ENCODE peak calls at places on chromosomes 11 and 22, in five cellular contexts. Y is right lobe of liver, U is RWPE1, T is sigmoid colon, K is HFF-Myc. S is an unnamed sample.

GRCh38 chr11:65047581-65048422 is 6.8 kb downstream of the SAC3D1 start:
- DNase-seq in Y (no peak), U (no peak), T (peak; percentile 75), K (no peak), S (no peak)

GRCh38 chr11:59755701-59756495 is 722 bp downstream of the STX3 start:
- DNase-seq in Y (peak; percentile 75), U (peak; percentile 83), T (peak; percentile 90), K (no peak), S (peak; percentile 79)

GRCh38 chr22:40232624-40233023 is 54.9 kb downstream of the TNRC6B start:
- DNase-seq in Y (no peak), U (no peak), T (no peak), K (no peak), S (no peak)

GRCh38 chr11:58616594-58616993 is 5.9 kb upstream of the CNTF start:
- DNase-seq in Y (no peak), U (peak; percentile 55), T (peak; percentile 73), K (peak; percentile 87), S (no peak)

GRCh38 chr11:84022695-84023094 is 736.5 kb upstream of the CCDC90B start:
- DNase-seq in Y (no peak), U (no peak), T (no peak), K (no peak), S (no peak)

GRCh38 chr11:132349806-132350733 is 979.7 kb downstream of the NTM start:
- DNase-seq in Y (no peak), U (no peak), T (no peak), K (no peak), S (no peak)

GRCh38 chr22:26887456-26887855 is 230.1 kb downstream of the MIAT start:
- DNase-seq in Y (no peak), U (peak; percentile 32), T (no peak), K (peak; percentile 80), S (peak; percentile 22)

GRCh38 chr11:111088872-111089271 is 156.7 kb upstream of the POU2AF2 start:
- DNase-seq in Y (no peak), U (no peak), T (no peak), K (no peak), S (no peak)

GRCh38 chr22:49119551-49119952 is 708.1 kb downstream of the BRD1 start:
- DNase-seq in Y (no peak), U (no peak), T (no peak), K (no peak), S (peak; percentile 47)

GRCh38 chr11:86797133-86797532 is 3.2 kb upstream of the PRSS23 start:
- DNase-seq in Y (no peak), U (no peak), T (no peak), K (no peak), S (no peak)

GRCh38 chr11:78080818-78081495 is 1.3 kb upstream of the NDUFC2 start:
- DNase-seq in Y (no peak), U (no peak), T (no peak), K (no peak), S (no peak)

GRCh38 chr22:44193537-44193896 is 12.8 kb downstream of the PARVG start:
- DNase-seq in Y (no peak), U (peak; percentile 7), T (no peak), K (no peak), S (no peak)

GRCh38 chr11:17476317-17477083 is at the start of gene ABCC8:
- DNase-seq in Y (no peak), U (no peak), T (no peak), K (no peak), S (peak; percentile 77)

GRCh38 chr11:32121012-32121411 is 30.1 kb downstream of the RCN1 start:
- DNase-seq in Y (no peak), U (no peak), T (no peak), K (no peak), S (no peak)

GRCh38 chr11:3158821-3159220 is 6.3 kb downstream of the OSBPL5 start:
- DNase-seq in Y (no peak), U (no peak), T (no peak), K (no peak), S (no peak)

GRCh38 chr11:20647976-20648565 is 21.3 kb upstream of the NELL1 start:
- DNase-seq in Y (no peak), U (peak; percentile 57), T (no peak), K (peak; percentile 36), S (peak; percentile 63)

GRCh38 chr11:123594188-123594901 is 60.1 kb downstream of the SCN3B start:
- DNase-seq in Y (no peak), U (no peak), T (no peak), K (no peak), S (no peak)

GRCh38 chr11:2797181-2797711 is 88.3 kb downstream of the CDKN1C start:
- DNase-seq in Y (peak; percentile 43), U (no peak), T (peak; percentile 45), K (no peak), S (no peak)

GRCh38 chr22:30423296-30423958 is 2.1 kb upstream of the MTFP1 start:
- DNase-seq in Y (peak; percentile 93), U (peak; percentile 34), T (peak; percentile 83), K (no peak), S (no peak)

GRCh38 chr11:99148352-99148751 is 127.6 kb downstream of the CNTN5 start:
- DNase-seq in Y (no peak), U (no peak), T (no peak), K (no peak), S (no peak)

GRCh38 chr11:132987936-132988335 is 544.4 kb downstream of the OPCML start:
- DNase-seq in Y (no peak), U (no peak), T (no peak), K (no peak), S (no peak)

GRCh38 chr22:44659140-44659539 is 42.9 kb upstream of the PRR5 start:
- DNase-seq in Y (no peak), U (no peak), T (peak; percentile 77), K (no peak), S (no peak)

GRCh38 chr22:29343313-29343805 is 27.9 kb upstream of the RASL10A start:
- DNase-seq in Y (no peak), U (peak; percentile 36), T (peak; percentile 78), K (peak; percentile 88), S (peak; percentile 18)

GRCh38 chr11:65454311-65454695 is 31.7 kb downstream of the NEAT1 start:
- DNase-seq in Y (peak; percentile 33), U (no peak), T (peak; percentile 68), K (no peak), S (no peak)

GRCh38 chr22:21628386-21629261 is 1.2 kb downstream of the YDJC start:
- DNase-seq in Y (no peak), U (no peak), T (no peak), K (no peak), S (no peak)

GRCh38 chr22:21624120-21624879 is 5.5 kb downstream of the YDJC start:
- DNase-seq in Y (peak; percentile 74), U (no peak), T (no peak), K (no peak), S (peak; percentile 76)

GRCh38 chr22:21626735-21627469 is 2.9 kb downstream of the YDJC start:
- DNase-seq in Y (no peak), U (no peak), T (no peak), K (no peak), S (no peak)

GRCh38 chr22:21624880-21625791 is 4.7 kb downstream of the YDJC start:
- DNase-seq in Y (no peak), U (no peak), T (no peak), K (no peak), S (no peak)

DNA sequence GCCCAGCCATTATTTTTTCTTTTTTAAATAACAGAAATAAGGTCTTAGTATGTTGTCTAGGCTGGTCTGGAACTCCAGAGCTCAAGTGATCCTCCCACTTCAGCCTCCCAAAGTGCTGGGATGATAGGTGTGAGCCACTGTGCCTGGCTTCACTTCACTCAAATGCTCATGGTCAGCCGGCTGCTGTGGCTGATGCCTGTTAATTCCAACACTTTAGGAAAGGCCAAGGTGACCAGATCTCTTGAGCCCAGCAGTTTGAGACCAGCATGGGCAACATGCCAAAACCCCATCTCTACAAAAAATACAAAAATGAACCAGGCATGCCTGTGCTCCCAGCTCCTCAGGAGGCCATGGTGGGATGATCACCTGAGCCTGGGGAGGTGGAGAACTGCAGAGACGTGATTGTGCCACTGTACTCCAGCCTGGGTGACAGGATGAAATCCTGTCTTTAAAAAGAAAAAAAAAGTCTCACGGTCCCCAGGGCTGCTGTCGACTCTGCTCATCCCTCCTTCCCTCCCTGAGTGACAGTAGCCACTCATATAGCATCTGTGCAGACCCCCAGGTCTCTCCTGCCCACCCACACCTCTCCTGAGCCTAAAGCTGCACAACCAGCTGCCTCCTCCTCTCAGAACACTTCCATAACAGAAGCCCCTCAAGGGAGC is 3.6 kb downstream of the YDJC start:
- DNase-seq in Y (no peak), U (no peak), T (no peak), K (no peak), S (no peak)
- TF ChIP-seq CTCF in Y (no peak), U (no peak), T (no peak), K (no peak), S (no peak)

GRCh38 chr22:37263966-37264887 is 18.1 kb upstream of the CYTH4 start:
- DNase-seq in Y (no peak), U (no peak), T (no peak), K (no peak), S (no peak)
- TF ChIP-seq CTCF in Y (no peak), U (no peak), T (no peak), K (no peak), S (no peak)

GRCh38 chr11:46117842-46118241 is 3.4 kb downstream of the PHF21A start:
- DNase-seq in Y (no peak), U (no peak), T (no peak), K (no peak), S (no peak)
- TF ChIP-seq CTCF in Y (no peak), U (peak; percentile 10), T (no peak), K (peak; percentile 27), S (peak; percentile 39)

DNA sequence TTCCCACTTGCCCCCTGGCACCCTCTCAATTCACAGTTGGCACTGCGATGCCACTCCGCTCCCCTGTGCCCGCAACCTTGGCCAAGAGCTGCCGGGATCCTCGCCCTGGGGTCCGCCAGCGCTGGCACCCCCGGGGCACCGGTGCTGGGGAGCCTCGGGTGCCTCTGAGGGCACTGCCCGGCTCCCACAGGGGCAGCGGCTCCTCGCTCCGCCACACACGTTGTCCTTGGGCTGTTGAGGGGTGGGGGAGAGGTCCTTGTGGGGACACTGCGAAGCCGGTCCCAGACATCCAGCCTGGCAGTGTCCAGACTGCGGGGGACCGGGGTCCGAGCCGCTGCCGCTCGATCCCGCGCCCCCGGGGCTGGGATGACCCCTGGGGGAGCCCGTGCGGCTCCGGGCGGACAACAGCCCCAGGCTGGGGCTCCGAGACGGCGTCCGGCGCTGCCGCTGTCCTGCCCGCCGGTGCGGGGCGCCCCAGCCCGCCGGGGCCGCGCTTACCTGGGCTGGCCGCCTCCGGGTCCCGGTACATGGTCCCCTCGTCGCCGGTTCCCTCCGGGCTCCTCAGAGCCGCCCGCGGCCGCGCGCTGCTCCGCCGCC is 486 bp downstream of the SYT7 start:
- DNase-seq in Y (no peak), U (no peak), T (no peak), K (no peak), S (peak; percentile 45)
- TF ChIP-seq CTCF in Y (no peak), U (no peak), T (no peak), K (no peak), S (peak; percentile 29)

DNA sequence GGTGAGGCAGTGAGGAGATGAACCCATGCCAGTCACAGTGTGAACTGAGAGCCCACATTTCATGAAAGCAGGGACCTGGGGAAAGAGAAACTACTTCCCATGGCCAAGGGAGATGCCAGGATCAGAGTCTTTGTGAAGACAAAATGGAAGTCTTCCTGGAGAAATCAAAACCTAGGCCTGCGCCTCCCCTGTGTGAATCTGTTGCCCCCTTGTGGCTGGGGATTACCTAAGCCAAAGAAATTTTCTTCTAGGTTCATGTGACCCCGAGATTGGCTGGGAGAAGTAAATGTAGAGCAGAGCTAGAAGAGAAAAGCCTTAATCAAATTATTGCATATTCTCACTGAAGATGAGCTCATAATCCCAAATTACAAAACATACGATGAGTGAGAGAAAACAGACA is 1075.3 kb downstream of the TBC1D22A start:
- DNase-seq in Y (no peak), U (no peak), T (no peak), K (no peak), S (peak; percentile 49)
- TF ChIP-seq CTCF in Y (peak; percentile 36), U (no peak), T (no peak), K (no peak), S (peak; percentile 56)

S was measured in neural progenitor cell.